ENCODE peak calls at places on chromosomes 16 and 17, in nine cellular contexts. T is stomach, E is AG04450, B is AG10803, X is Peyer's patch, A is coronary artery, U is lung, D is dorsolateral prefrontal cortex, Y is body of pancreas. J is an unnamed sample.

GRCh38 chr16:117381-118365 is 20.8 kb downstream of the NPRL3 start:
- DNase-seq in T (peak), E (no peak), B (peak), X (peak), A (no peak), U (peak), D (no peak), Y (peak), J (no peak)

GRCh38 chr17:80899402-80900268 is 92.0 kb upstream of the CHMP6 start:
- DNase-seq in T (peak), E (no peak), B (no peak), X (no peak), A (no peak), U (peak), D (no peak), Y (peak), J (no peak)

GRCh38 chr16:466651-467050 is 41.2 kb downstream of the RAB11FIP3 start:
- DNase-seq in T (no peak), E (no peak), B (no peak), X (no peak), A (no peak), U (no peak), D (peak), Y (no peak), J (no peak)

GRCh38 chr16:81564368-81565060 is 119.9 kb downstream of the CMIP start:
- DNase-seq in T (no peak), E (no peak), B (peak), X (no peak), A (no peak), U (no peak), D (no peak), Y (no peak), J (no peak)

GRCh38 chr17:65532491-65532890 is 29.0 kb downstream of the AXIN2 start:
- DNase-seq in T (no peak), E (no peak), B (no peak), X (no peak), A (no peak), U (no peak), D (no peak), Y (no peak), J (no peak)

GRCh38 chr16:23771027-23771426 is 16.2 kb downstream of the CHP2 start:
- DNase-seq in T (no peak), E (no peak), B (no peak), X (no peak), A (no peak), U (no peak), D (no peak), Y (no peak), J (no peak)

GRCh38 chr16:84881702-84882521 is 62.1 kb downstream of the CRISPLD2 start:
- DNase-seq in T (no peak), E (peak), B (peak), X (no peak), A (no peak), U (no peak), D (no peak), Y (peak), J (peak)

GRCh38 chr17:28871056-28871579 is 16.3 kb downstream of the ERAL1 start:
- DNase-seq in T (no peak), E (no peak), B (no peak), X (peak), A (no peak), U (no peak), D (no peak), Y (no peak), J (no peak)

GRCh38 chr16:17380613-17381012 is 90.1 kb downstream of the XYLT1 start:
- DNase-seq in T (no peak), E (no peak), B (peak), X (peak), A (no peak), U (no peak), D (no peak), Y (peak), J (no peak)

GRCh38 chr16:46808997-46809396 is 22.0 kb downstream of the C16orf87 start:
- DNase-seq in T (no peak), E (no peak), B (no peak), X (peak), A (no peak), U (no peak), D (no peak), Y (no peak), J (no peak)

GRCh38 chr16:796296-797119 is 4.0 kb downstream of the GNG13 start:
- DNase-seq in T (no peak), E (no peak), B (no peak), X (no peak), A (no peak), U (no peak), D (no peak), Y (no peak), J (no peak)

GRCh38 chr17:27559506-27559931 is 71.5 kb upstream of the LGALS9 start:
- DNase-seq in T (no peak), E (peak), B (peak), X (peak), A (no peak), U (peak), D (no peak), Y (no peak), J (no peak)

GRCh38 chr17:78804777-78805176 is 22.7 kb upstream of the CYTH1 start:
- DNase-seq in T (no peak), E (no peak), B (no peak), X (no peak), A (no peak), U (no peak), D (no peak), Y (no peak), J (no peak)

GRCh38 chr16:48062681-48063080 is 93.1 kb downstream of the ABCC12 start:
- DNase-seq in T (no peak), E (no peak), B (no peak), X (no peak), A (no peak), U (no peak), D (no peak), Y (no peak), J (no peak)

GRCh38 chr17:81511550-81511799 is 1.1 kb downstream of the ACTG1 start:
- DNase-seq in T (no peak), E (no peak), B (no peak), X (no peak), A (no peak), U (no peak), D (no peak), Y (no peak), J (no peak)

GRCh38 chr17:31249742-31250141 is 47.3 kb downstream of the OMG start:
- DNase-seq in T (no peak), E (no peak), B (no peak), X (no peak), A (no peak), U (no peak), D (no peak), Y (no peak), J (no peak)

GRCh38 chr17:14156689-14157088 is 80.0 kb downstream of the CDRT15 start:
- DNase-seq in T (no peak), E (peak), B (peak), X (no peak), A (no peak), U (no peak), D (no peak), Y (no peak), J (peak)

GRCh38 chr17:79574108-79574507 is 36.7 kb downstream of the RBFOX3 start:
- DNase-seq in T (no peak), E (no peak), B (no peak), X (no peak), A (no peak), U (no peak), D (no peak), Y (no peak), J (no peak)

GRCh38 chr17:56707312-56708219 is 114.1 kb downstream of the NOG start:
- DNase-seq in T (no peak), E (no peak), B (peak), X (no peak), A (no peak), U (no peak), D (no peak), Y (no peak), J (no peak)

GRCh38 chr16:89014611-89015230 is 37.7 kb upstream of the CBFA2T3 start:
- DNase-seq in T (no peak), E (no peak), B (no peak), X (no peak), A (no peak), U (no peak), D (no peak), Y (no peak), J (no peak)

GRCh38 chr17:79534851-79535727 is 75.8 kb downstream of the RBFOX3 start:
- DNase-seq in T (no peak), E (no peak), B (no peak), X (no peak), A (no peak), U (no peak), D (no peak), Y (no peak), J (no peak)

GRCh38 chr16:56880685-56881084 is 15.7 kb downstream of the SLC12A3 start:
- DNase-seq in T (no peak), E (no peak), B (no peak), X (no peak), A (no peak), U (no peak), D (no peak), Y (no peak), J (no peak)

GRCh38 chr16:88983771-88984687 is 7.0 kb upstream of the CBFA2T3 start:
- DNase-seq in T (no peak), E (no peak), B (no peak), X (peak), A (no peak), U (no peak), D (no peak), Y (no peak), J (no peak)

GRCh38 chr17:42288985-42289862 is 926 bp downstream of the STAT5A start:
- DNase-seq in T (peak), E (no peak), B (no peak), X (peak), A (peak), U (no peak), D (no peak), Y (peak), J (no peak)

GRCh38 chr17:47896672-47897490 is 845 bp downstream of the SP2 start:
- DNase-seq in T (no peak), E (no peak), B (peak), X (no peak), A (no peak), U (no peak), D (no peak), Y (no peak), J (no peak)

GRCh38 chr17:81537343-81537855 is 9.2 kb downstream of the FSCN2 start:
- DNase-seq in T (peak), E (no peak), B (no peak), X (peak), A (no peak), U (no peak), D (no peak), Y (peak), J (no peak)

GRCh38 chr17:59151007-59151406 is 4.0 kb downstream of the SKA2 start:
- DNase-seq in T (no peak), E (no peak), B (no peak), X (no peak), A (no peak), U (no peak), D (no peak), Y (no peak), J (no peak)
- H3K4me3 ChIP-seq in T (no peak), E (no peak), B (no peak), X (no peak), A (no peak), U (no peak), D (no peak), Y (no peak), J (no peak)

DNA sequence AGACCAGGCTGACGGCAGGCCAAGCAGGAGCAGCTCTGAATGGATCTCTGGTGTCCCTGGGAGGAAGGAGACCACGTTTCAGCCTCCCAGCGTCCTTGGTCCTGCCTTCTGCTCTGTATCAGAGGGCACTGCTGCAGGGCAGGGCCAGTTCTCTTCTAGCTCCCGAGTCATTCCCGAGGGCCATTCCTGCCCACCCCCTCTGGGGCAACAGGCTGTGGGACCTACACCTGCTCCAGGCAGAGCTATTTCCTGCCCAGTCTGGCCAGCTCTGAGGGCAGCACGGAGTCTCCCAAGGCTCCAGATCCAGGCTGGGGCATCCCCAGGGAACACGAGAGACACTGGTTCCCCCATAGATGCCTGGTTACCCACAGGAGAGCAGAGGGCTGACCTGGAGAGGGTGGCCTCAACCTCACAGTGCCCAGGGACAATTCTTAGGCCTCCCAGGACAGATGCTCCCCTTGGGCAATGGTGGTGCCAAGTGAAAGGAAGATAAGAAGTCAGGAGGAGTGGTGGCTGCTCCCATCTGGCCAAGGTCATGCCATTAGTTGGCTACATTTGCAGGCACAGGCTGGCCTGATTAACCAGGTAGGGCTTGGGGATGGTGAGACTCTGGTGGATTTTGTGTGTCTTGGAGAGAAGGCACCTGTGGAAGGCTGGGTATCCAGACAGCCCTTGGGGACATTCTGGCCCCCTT is 2.0 kb downstream of the WFIKKN2 start:
- DNase-seq in T (no peak), E (no peak), B (no peak), X (no peak), A (peak), U (no peak), D (no peak), Y (no peak), J (no peak)
- TF ChIP-seq CTCF in T (no peak), E (no peak), B (no peak), X (no peak), A (no peak), U (no peak), D (no peak), Y (no peak), J (no peak)

DNA sequence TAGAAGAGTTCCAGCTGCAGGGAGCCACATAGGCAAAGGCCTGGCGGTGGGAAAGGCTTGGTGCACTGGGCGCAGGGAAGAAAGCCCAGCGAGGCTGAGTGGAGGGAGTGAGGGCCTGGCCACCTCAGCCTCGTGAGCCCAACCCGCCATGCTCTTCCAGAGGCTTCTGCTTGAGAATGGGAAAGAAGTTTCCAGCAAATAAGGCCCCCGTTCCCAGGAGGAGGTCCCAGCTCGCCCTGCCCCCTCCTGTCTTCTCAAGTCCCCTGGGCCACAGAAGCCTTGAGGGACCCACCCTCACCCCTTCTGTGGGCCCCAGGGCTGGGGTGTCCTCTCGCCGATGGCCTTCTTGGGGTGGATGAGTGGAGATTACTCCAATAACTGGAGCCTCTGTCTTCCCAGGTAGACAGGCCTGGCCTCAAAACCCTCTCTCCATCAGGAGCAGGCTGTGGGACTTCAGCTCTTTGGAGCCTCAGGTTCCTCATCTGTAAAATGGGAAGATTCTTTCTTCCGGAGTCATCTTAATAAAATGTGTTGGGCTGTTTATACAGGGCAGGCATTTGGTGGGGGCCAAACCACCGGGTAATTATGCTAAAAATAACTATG is 933 bp upstream of the SNN start:
- DNase-seq in T (no peak), E (no peak), B (no peak), X (no peak), A (no peak), U (no peak), D (no peak), Y (no peak), J (no peak)
- H3K4me3 ChIP-seq in T (peak), E (no peak), B (no peak), X (no peak), A (peak), U (no peak), D (peak), Y (no peak), J (no peak)

DNA sequence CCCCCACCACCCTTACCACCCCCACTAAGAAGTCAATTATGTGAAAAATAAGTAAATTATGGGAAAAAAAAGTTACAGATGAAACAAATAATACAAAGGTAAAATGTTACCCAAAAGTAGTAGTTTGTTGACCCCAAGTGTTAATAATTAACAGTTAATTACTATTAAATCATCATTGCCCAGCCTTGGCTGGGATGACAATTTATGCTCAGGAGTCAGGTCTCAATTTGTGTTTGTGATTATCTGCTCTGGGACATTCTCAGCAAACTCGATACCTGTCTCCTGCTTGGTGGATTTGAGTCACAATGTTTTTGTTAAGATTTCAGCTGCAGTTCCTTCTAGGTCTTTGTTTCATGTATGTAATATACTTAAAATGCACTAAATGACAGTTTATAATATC is 172.3 kb upstream of the IRX3 start:
- DNase-seq in T (no peak), E (no peak), B (no peak), X (no peak), A (no peak), U (no peak), D (no peak), Y (no peak), J (no peak)
- TF ChIP-seq CTCF in T (no peak), E (no peak), B (no peak), X (no peak), A (no peak), U (no peak), D (no peak), Y (no peak), J (no peak)

DNA sequence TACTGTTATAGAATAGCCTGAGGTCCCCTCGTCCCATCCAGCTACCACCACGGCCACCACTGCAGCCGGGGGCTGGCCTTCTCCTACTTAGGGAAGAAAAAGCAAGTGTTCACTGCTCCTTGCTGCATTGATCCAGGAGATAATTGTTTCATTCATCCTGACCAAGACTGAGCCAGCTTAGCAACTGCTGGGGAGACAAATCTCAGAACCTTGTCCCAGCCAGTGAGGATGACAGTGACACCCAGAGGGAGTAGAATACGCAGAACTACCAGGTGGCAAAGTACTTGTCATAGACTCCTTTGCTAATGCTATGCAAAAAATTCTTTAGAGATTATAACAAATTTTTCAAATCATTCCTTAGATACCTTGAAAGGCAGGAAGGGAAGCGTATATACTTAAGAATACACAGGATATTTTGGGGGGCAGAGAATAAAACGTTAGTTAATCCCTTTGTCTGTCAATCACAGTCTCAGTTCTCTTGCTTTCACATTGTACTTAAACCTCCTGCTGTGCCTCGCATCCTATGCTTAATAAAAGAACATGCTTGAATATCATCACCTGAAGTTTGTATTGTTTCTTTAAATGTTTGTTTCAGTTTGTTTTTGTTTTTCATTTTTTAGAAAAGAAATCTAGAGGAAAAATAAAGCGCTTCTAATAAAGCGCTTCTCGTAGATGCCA is 388.3 kb downstream of the MAF start:
- DNase-seq in T (no peak), E (no peak), B (no peak), X (no peak), A (no peak), U (no peak), D (no peak), Y (no peak), J (no peak)
- H3K4me3 ChIP-seq in T (no peak), E (no peak), B (no peak), X (no peak), A (no peak), U (no peak), D (peak), Y (no peak), J (no peak)

DNA sequence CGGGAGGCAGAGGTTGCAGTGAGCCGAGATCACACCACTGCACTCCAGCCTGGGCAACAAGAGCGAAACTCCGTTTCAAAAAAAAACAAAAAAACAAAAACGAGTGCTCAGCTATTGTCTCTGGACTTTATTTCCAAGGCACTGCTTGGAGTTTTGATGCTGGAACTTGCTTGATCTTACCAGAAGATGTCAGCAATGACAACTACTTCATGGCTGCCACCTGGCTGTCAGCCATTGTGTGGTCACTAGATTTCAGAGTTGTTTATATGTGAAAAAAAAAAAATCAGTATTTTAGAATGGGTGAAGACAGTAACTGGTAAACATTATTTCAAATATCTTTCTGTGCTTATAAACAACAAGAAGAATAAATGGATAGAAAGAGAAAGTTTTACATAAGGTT is 26.3 kb upstream of the OR4D1 start:
- DNase-seq in T (no peak), E (no peak), B (peak), X (no peak), A (no peak), U (no peak), D (no peak), Y (no peak), J (no peak)
- TF ChIP-seq CTCF in T (no peak), E (no peak), B (peak), X (peak), A (no peak), U (no peak), D (peak), Y (no peak), J (no peak)

GRCh38 chr16:14041164-14041563 is 30.0 kb upstream of the MRTFB start:
- DNase-seq in T (no peak), E (no peak), B (no peak), X (no peak), A (no peak), U (no peak), D (no peak), Y (no peak), J (no peak)

GRCh38 chr16:14037960-14038359 is 33.2 kb upstream of the MRTFB start:
- DNase-seq in T (no peak), E (no peak), B (no peak), X (no peak), A (no peak), U (no peak), D (no peak), Y (no peak), J (no peak)

GRCh38 chr16:14042706-14043105 is 28.4 kb upstream of the MRTFB start:
- DNase-seq in T (no peak), E (no peak), B (no peak), X (peak), A (no peak), U (no peak), D (no peak), Y (peak), J (no peak)

GRCh38 chr16:14043793-14044192 is 27.3 kb upstream of the MRTFB start:
- DNase-seq in T (no peak), E (no peak), B (no peak), X (peak), A (no peak), U (no peak), D (no peak), Y (no peak), J (no peak)

DNA sequence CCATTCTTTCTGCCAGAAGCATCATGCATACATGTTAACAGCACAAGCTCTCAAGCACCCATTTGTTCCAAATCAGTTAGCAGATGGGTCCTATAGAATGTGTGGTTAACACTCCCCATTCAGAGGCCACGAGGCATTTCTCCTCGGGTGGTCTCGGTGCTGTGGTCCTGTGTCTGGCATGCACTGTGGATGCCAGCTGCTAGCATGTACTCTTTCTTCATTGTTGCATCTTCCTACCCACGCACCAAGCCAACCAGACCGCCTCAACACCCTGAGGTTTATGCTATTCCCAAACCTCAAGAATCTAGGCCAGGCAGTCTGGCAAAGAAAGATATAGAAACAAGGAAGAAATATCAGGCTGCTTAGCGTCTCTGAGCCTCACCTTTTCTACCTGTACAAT is 27.8 kb upstream of the MRTFB start:
- DNase-seq in T (no peak), E (no peak), B (no peak), X (peak), A (no peak), U (no peak), D (no peak), Y (no peak), J (no peak)
- H3K4me3 ChIP-seq in T (no peak), E (no peak), B (no peak), X (no peak), A (no peak), U (no peak), D (no peak), Y (no peak), J (no peak)

GRCh38 chr17:77636835-77637806 is 321.4 kb upstream of the TNRC6C start:
- DNase-seq in T (no peak), E (no peak), B (no peak), X (no peak), A (no peak), U (no peak), D (no peak), Y (no peak), J (no peak)
- TF ChIP-seq CTCF in T (no peak), E (no peak), B (no peak), X (no peak), A (no peak), U (no peak), D (no peak), Y (no peak), J (no peak)